ENCODE peak calls at places on chromosomes 11 and 22, in ten cellular contexts. C is transverse colon, Y is upper lobe of right lung, D is A549, A is right lobe of liver, M is mucosa of descending colon, T is spleen, F is astrocyte, N is H9, V is body of pancreas. E is an unnamed sample.

GRCh38 chr11:27254744-27255446 is 108.1 kb downstream of the CCDC34 start:
- DNase-seq in C (no peak), Y (no peak), D (no peak), A (no peak), M (no peak), T (no peak), F (peak; percentile 94), N (no peak), V (no peak), E (no peak)

GRCh38 chr22:27107824-27108223 is 450.4 kb downstream of the MIAT start:
- DNase-seq in C (peak; percentile 45), Y (no peak), D (peak; percentile 91), A (peak; percentile 91), M (peak; percentile 40), T (no peak), F (peak; percentile 98), N (no peak), V (peak; percentile 68), E (peak; percentile 46)

GRCh38 chr11:13831707-13832106 is 130.8 kb upstream of the SPON1 start:
- DNase-seq in C (no peak), Y (no peak), D (no peak), A (no peak), M (no peak), T (no peak), F (peak; percentile 4), N (no peak), V (peak; percentile 63), E (no peak)

GRCh38 chr11:116601734-116602636 is 170.8 kb downstream of the BUD13 start:
- DNase-seq in C (no peak), Y (no peak), D (no peak), A (no peak), M (no peak), T (peak; percentile 13), F (peak; percentile 42), N (peak; percentile 24), V (no peak), E (no peak)

GRCh38 chr11:124622531-124623451 is at the start of gene TBRG1:
- DNase-seq in C (peak; percentile 90), Y (peak; percentile 94), D (peak; percentile 85), A (peak; percentile 88), M (peak; percentile 89), T (peak; percentile 96), F (peak; percentile 89), N (peak; percentile 94), V (peak; percentile 86), E (peak; percentile 94)

GRCh38 chr11:124074554-124074953 is 33.4 kb upstream of the OR10G7 start:
- DNase-seq in C (no peak), Y (no peak), D (no peak), A (no peak), M (no peak), T (peak; percentile 74), F (no peak), N (no peak), V (no peak), E (no peak)

GRCh38 chr11:66854729-66855211 is 2.1 kb upstream of the LRFN4 start:
- DNase-seq in C (no peak), Y (peak; percentile 51), D (no peak), A (peak; percentile 21), M (no peak), T (peak; percentile 73), F (no peak), N (no peak), V (no peak), E (no peak)

GRCh38 chr11:102286292-102286691 is 31.0 kb upstream of the BIRC3 start:
- DNase-seq in C (no peak), Y (no peak), D (no peak), A (no peak), M (no peak), T (no peak), F (no peak), N (no peak), V (no peak), E (peak; percentile 49)

GRCh38 chr22:28029201-28029948 is 110.3 kb upstream of the PITPNB start:
- DNase-seq in C (peak; percentile 21), Y (peak; percentile 35), D (peak; percentile 35), A (peak; percentile 38), M (no peak), T (peak; percentile 84), F (peak; percentile 46), N (no peak), V (peak; percentile 91), E (no peak)

GRCh38 chr11:107719062-107719461 is 7.2 kb upstream of the SLN start:
- DNase-seq in C (no peak), Y (no peak), D (no peak), A (no peak), M (no peak), T (no peak), F (no peak), N (no peak), V (no peak), E (no peak)

GRCh38 chr11:122976734-122977454 is 4.7 kb downstream of the BSX start:
- DNase-seq in C (no peak), Y (no peak), D (no peak), A (no peak), M (no peak), T (no peak), F (no peak), N (peak; percentile 68), V (no peak), E (no peak)

GRCh38 chr11:18844753-18845367 is 53.3 kb upstream of the PTPN5 start:
- DNase-seq in C (no peak), Y (no peak), D (peak; percentile 60), A (no peak), M (no peak), T (no peak), F (peak; percentile 26), N (peak; percentile 50), V (no peak), E (no peak)

GRCh38 chr11:62830904-62831519 is 839 bp downstream of the STX5 start:
- DNase-seq in C (no peak), Y (no peak), D (no peak), A (no peak), M (peak; percentile 47), T (peak; percentile 82), F (peak; percentile 48), N (peak; percentile 42), V (no peak), E (peak; percentile 27)

GRCh38 chr11:73521621-73522020 is 76.3 kb downstream of the FAM168A start:
- DNase-seq in C (no peak), Y (no peak), D (peak; percentile 13), A (no peak), M (no peak), T (no peak), F (peak; percentile 50), N (no peak), V (no peak), E (no peak)

GRCh38 chr11:112526699-112527410 is 266.2 kb upstream of the PLET1 start:
- DNase-seq in C (no peak), Y (no peak), D (no peak), A (no peak), M (no peak), T (no peak), F (no peak), N (no peak), V (no peak), E (no peak)

GRCh38 chr22:19941365-19942070 is at the start of the genes COMT and TXNRD2:
- DNase-seq in C (peak; percentile 78), Y (peak; percentile 90), D (peak; percentile 46), A (peak; percentile 78), M (peak; percentile 88), T (peak; percentile 95), F (no peak), N (no peak), V (peak; percentile 75), E (peak; percentile 79)

GRCh38 chr22:25563757-25564319 is 637 bp upstream of the GRK3 start:
- DNase-seq in C (peak; percentile 28), Y (no peak), D (no peak), A (peak; percentile 29), M (no peak), T (no peak), F (no peak), N (no peak), V (peak; percentile 35), E (peak; percentile 2)

GRCh38 chr11:66278396-66279091 is 569 bp downstream of the CNIH2 start:
- DNase-seq in C (no peak), Y (no peak), D (peak; percentile 63), A (no peak), M (no peak), T (peak; percentile 77), F (no peak), N (no peak), V (no peak), E (no peak)

DNA sequence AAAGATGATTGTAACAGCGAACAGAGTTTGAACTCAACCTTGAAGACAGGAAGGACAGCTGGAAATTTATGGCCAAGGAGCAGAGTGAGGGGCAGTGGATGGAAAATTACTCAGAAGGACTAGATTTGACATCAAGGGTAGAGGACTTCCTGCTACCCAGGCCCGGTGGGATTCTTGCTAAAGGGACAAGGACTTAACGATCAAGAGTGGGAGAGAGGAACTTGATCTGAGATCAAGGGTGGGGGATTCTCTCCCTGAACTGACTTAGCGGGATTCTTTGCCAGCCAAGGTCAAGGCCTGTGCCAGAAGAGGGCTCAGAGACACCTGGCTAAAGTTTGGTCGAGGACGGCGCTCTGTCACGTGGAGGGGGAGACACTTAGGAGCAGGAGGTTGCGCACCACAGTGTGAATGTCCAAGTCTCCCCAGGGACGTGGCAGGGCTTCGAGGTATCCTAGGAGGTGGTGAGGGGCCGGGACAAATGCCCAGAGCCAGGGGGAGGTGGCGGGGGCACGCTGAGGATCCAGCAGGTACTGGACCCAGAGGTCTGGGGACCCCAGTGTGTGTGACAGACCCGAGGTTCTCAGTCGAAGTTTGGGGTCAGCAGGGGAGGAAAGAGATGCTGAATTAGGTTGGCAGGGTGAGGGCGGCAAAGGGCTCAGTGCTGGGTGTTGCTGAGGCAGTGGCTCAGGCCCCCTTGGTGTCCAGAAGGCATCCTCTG is 46.1 kb upstream of the SHISAL1 start:
- DNase-seq in C (no peak), Y (peak; percentile 34), D (no peak), A (peak; percentile 13), M (peak; percentile 10), T (peak; percentile 41), F (no peak), N (no peak), V (peak; percentile 2), E (no peak)
- H3K4me1 ChIP-seq in C (peaks cover 37% of the 10 kb centered on the region), Y (peaks cover 23% of the 10 kb centered on the region), D (peaks cover 41% of the 10 kb centered on the region), A (no peaks in the 10 kb centered on the region), M (no peaks in the 10 kb centered on the region), T (no peaks in the 10 kb centered on the region), F (peaks cover 44% of the 10 kb centered on the region), N (no peaks in the 10 kb centered on the region), V (no peaks in the 10 kb centered on the region), E (no peaks in the 10 kb centered on the region)

GRCh38 chr11:36056160-36056751 is 112.4 kb downstream of the LDLRAD3 start:
- DNase-seq in C (no peak), Y (no peak), D (peak; percentile 38), A (no peak), M (no peak), T (no peak), F (no peak), N (peak; percentile 65), V (peak; percentile 63), E (peak; percentile 38)
- TF ChIP-seq CTCF in C (no peak), Y (peak; percentile 43), D (peak; percentile 41), A (peak; percentile 18), M (no peak), T (no peak), F (peak; percentile 42), N (peak; percentile 87), V (peak; percentile 69), E (peak; percentile 26)

GRCh38 chr11:813440-814096 is 3.8 kb downstream of the RPLP2 start:
- DNase-seq in C (no peak), Y (no peak), D (no peak), A (no peak), M (no peak), T (no peak), F (no peak), N (no peak), V (no peak), E (no peak)
- H3K4me1 ChIP-seq in C (peaks cover 19% of the 10 kb centered on the region), Y (peaks cover 17% of the 10 kb centered on the region), D (peaks cover 34% of the 10 kb centered on the region), A (peaks cover 17% of the 10 kb centered on the region), M (peaks cover 19% of the 10 kb centered on the region), T (peaks cover 9% of the 10 kb centered on the region), F (peaks cover 15% of the 10 kb centered on the region), N (no peaks in the 10 kb centered on the region), V (peaks cover 25% of the 10 kb centered on the region), E (peaks cover 10% of the 10 kb centered on the region)

GRCh38 chr11:37107415-37107814 is 509.4 kb upstream of the RAG2 start:
- DNase-seq in C (no peak), Y (no peak), D (no peak), A (no peak), M (no peak), T (no peak), F (no peak), N (no peak), V (no peak), E (no peak)
- TF ChIP-seq CTCF in C (no peak), Y (no peak), D (no peak), A (no peak), M (no peak), T (no peak), F (no peak), N (peak; percentile 20), V (no peak), E (peak; percentile 15)